ENCODE peak calls at places on chromosomes 13 and 19, in seven cellular contexts. W is COR-L47; N is RPMI8226; Q is NCI-H69; V is mucosa of gallbladder; Z is kidney tubule cell; A is activated CD4-positive, alpha-beta T cell treated with anti-CD3 and anti-CD28 coated beads, Interleukin-2, amount 50 U/mL, for 24 hours. S is an unnamed sample.

GRCh38 chr13:113655358-113656014 is 2.5 kb downstream of the ATP4B start:
- DNase-seq in W (no peak), N (no peak), Q (no peak), V (no peak), Z (peak; percentile 2), A (no peak), S (peak; percentile 28)

GRCh38 chr13:51895906-51896888 is 34.4 kb downstream of the CCDC70 start:
- DNase-seq in W (peak; percentile 35), N (peak; percentile 50), Q (peak; percentile 47), V (peak; percentile 27), Z (peak; percentile 58), A (peak; percentile 19), S (peak; percentile 75)

GRCh38 chr13:93307166-93307565 is 80.6 kb downstream of the GPC6 start:
- DNase-seq in W (no peak), N (no peak), Q (no peak), V (no peak), Z (no peak), A (no peak), S (no peak)

GRCh38 chr19:56671613-56671994 is at the start of gene ZNF835:
- DNase-seq in W (no peak), N (peak; percentile 61), Q (no peak), V (peak; percentile 96), Z (peak; percentile 80), A (peak; percentile 78), S (no peak)

GRCh38 chr19:35381318-35381717 is 10.4 kb downstream of the GPR42 start:
- DNase-seq in W (no peak), N (no peak), Q (no peak), V (no peak), Z (no peak), A (no peak), S (no peak)

GRCh38 chr19:16324384-16325160 is at the start of gene KLF2:
- DNase-seq in W (peak; percentile 28), N (peak; percentile 96), Q (peak; percentile 80), V (peak; percentile 95), Z (peak; percentile 79), A (peak; percentile 75), S (peak; percentile 84)

GRCh38 chr19:49339364-49340068 is 4.3 kb downstream of the CD37 start:
- DNase-seq in W (no peak), N (no peak), Q (peak; percentile 51), V (peak; percentile 90), Z (peak; percentile 77), A (no peak), S (peak; percentile 93)

GRCh38 chr13:67094952-67095351 is 135.2 kb downstream of the PCDH9 start:
- DNase-seq in W (no peak), N (no peak), Q (no peak), V (no peak), Z (peak; percentile 16), A (no peak), S (no peak)

GRCh38 chr19:535017-535835 is 3.7 kb downstream of the CDC34 start:
- DNase-seq in W (no peak), N (no peak), Q (no peak), V (no peak), Z (peak; percentile 94), A (no peak), S (no peak)

GRCh38 chr19:17194608-17195007 is 20.5 kb upstream of the USE1 start:
- DNase-seq in W (no peak), N (no peak), Q (no peak), V (no peak), Z (no peak), A (no peak), S (no peak)

GRCh38 chr13:82364525-82364924 is 1517.7 kb downstream of the SLITRK1 start:
- DNase-seq in W (no peak), N (no peak), Q (no peak), V (no peak), Z (no peak), A (no peak), S (no peak)

GRCh38 chr13:31441804-31442487 is 242.2 kb downstream of the B3GLCT start:
- DNase-seq in W (no peak), N (no peak), Q (peak; percentile 3), V (no peak), Z (no peak), A (no peak), S (no peak)

GRCh38 chr19:30293051-30293785 is 79.0 kb upstream of the ZNF536 start:
- DNase-seq in W (no peak), N (no peak), Q (no peak), V (no peak), Z (no peak), A (no peak), S (no peak)

GRCh38 chr13:75628811-75629210 is 7.3 kb upstream of the LMO7 start:
- DNase-seq in W (no peak), N (no peak), Q (peak; percentile 2), V (no peak), Z (no peak), A (no peak), S (no peak)

GRCh38 chr13:48686810-48687209 is 33.1 kb downstream of the CYSLTR2 start:
- DNase-seq in W (no peak), N (no peak), Q (no peak), V (no peak), Z (no peak), A (no peak), S (no peak)

GRCh38 chr13:48804836-48805601 is 151.3 kb downstream of the CYSLTR2 start:
- DNase-seq in W (no peak), N (no peak), Q (no peak), V (no peak), Z (peak; percentile 92), A (peak; percentile 44), S (no peak)

GRCh38 chr19:58330458-58330857 is 3.7 kb downstream of the ZSCAN22 start:
- DNase-seq in W (no peak), N (no peak), Q (no peak), V (no peak), Z (peak; percentile 46), A (no peak), S (no peak)

GRCh38 chr13:113902536-113902935 is 38.7 kb upstream of the GAS6 start:
- DNase-seq in W (no peak), N (no peak), Q (no peak), V (no peak), Z (no peak), A (no peak), S (no peak)

GRCh38 chr13:92838786-92839185 is 387.8 kb upstream of the GPC6 start:
- DNase-seq in W (no peak), N (peak; percentile 15), Q (no peak), V (no peak), Z (peak; percentile 97), A (no peak), S (no peak)

GRCh38 chr13:103299079-103299478 is 232.9 kb upstream of the SLC10A2 start:
- DNase-seq in W (peak; percentile 13), N (no peak), Q (peak; percentile 71), V (no peak), Z (no peak), A (no peak), S (peak; percentile 45)

GRCh38 chr13:24270639-24271131 is 38.7 kb upstream of the C1QTNF9 start:
- DNase-seq in W (no peak), N (peak; percentile 48), Q (no peak), V (peak; percentile 67), Z (peak; percentile 71), A (peak; percentile 41), S (peak; percentile 51)

GRCh38 chr19:54469496-54469934 is 3.6 kb downstream of the CDC42EP5 start:
- DNase-seq in W (no peak), N (no peak), Q (peak; percentile 57), V (no peak), Z (peak; percentile 54), A (no peak), S (no peak)

GRCh38 chr19:55212447-55212846 is 3.1 kb upstream of the PTPRH start:
- DNase-seq in W (no peak), N (peak; percentile 69), Q (peak; percentile 51), V (no peak), Z (peak; percentile 22), A (peak; percentile 25), S (peak; percentile 90)

GRCh38 chr13:110330491-110331001 is 23.5 kb downstream of the COL4A2 start:
- DNase-seq in W (no peak), N (no peak), Q (no peak), V (no peak), Z (peak; percentile 80), A (no peak), S (no peak)

GRCh38 chr19:13022859-13023636 is 27.8 kb downstream of the NFIX start:
- DNase-seq in W (peak; percentile 84), N (peak; percentile 93), Q (peak; percentile 91), V (peak; percentile 74), Z (peak; percentile 64), A (no peak), S (no peak)

GRCh38 chr13:45365558-45365885 is 24.5 kb upstream of the TPT1 start:
- DNase-seq in W (no peak), N (no peak), Q (no peak), V (no peak), Z (no peak), A (no peak), S (no peak)

GRCh38 chr19:6723738-6724137 is 3.3 kb upstream of the C3 start:
- DNase-seq in W (no peak), N (peak; percentile 45), Q (no peak), V (no peak), Z (peak; percentile 21), A (no peak), S (no peak)

GRCh38 chr19:42143341-42144234 is 11.3 kb upstream of the POU2F2 start:
- DNase-seq in W (no peak), N (peak; percentile 16), Q (no peak), V (peak; percentile 28), Z (peak; percentile 13), A (no peak), S (no peak)

GRCh38 chr13:46389985-46390384 is 2.9 kb upstream of the RUBCNL start:
- DNase-seq in W (no peak), N (peak; percentile 85), Q (no peak), V (no peak), Z (peak; percentile 70), A (no peak), S (no peak)

GRCh38 chr13:98202026-98202425 is 25.0 kb upstream of the RNF113B start:
- DNase-seq in W (no peak), N (no peak), Q (peak; percentile 63), V (no peak), Z (no peak), A (no peak), S (peak; percentile 7)

GRCh38 chr19:58170860-58171259 is 12.0 kb upstream of the ZNF274 start:
- DNase-seq in W (no peak), N (no peak), Q (no peak), V (no peak), Z (peak; percentile 27), A (no peak), S (no peak)

GRCh38 chr19:33778089-33778791 is 18.4 kb upstream of the KCTD15 start:
- DNase-seq in W (peak; percentile 68), N (peak; percentile 83), Q (peak; percentile 87), V (peak; percentile 82), Z (peak; percentile 80), A (peak; percentile 82), S (peak; percentile 92)

GRCh38 chr19:28242317-28242927 is 970.5 kb downstream of the UQCRFS1 start:
- DNase-seq in W (no peak), N (peak; percentile 55), Q (peak; percentile 3), V (no peak), Z (peak; percentile 45), A (no peak), S (peak; percentile 25)

GRCh38 chr13:28136916-28137315 is 1.4 kb upstream of the PAN3 start:
- DNase-seq in W (no peak), N (peak; percentile 19), Q (no peak), V (no peak), Z (peak; percentile 17), A (peak; percentile 7), S (no peak)

GRCh38 chr19:6801397-6802086 is 29.0 kb downstream of the VAV1 start:
- DNase-seq in W (no peak), N (peak; percentile 93), Q (no peak), V (peak; percentile 70), Z (peak; percentile 51), A (peak; percentile 76), S (no peak)

GRCh38 chr13:78398743-78399410 is 204.5 kb downstream of the POU4F1 start:
- DNase-seq in W (no peak), N (no peak), Q (no peak), V (no peak), Z (no peak), A (no peak), S (no peak)

GRCh38 chr13:99969934-99970760 is 1.4 kb downstream of the ZIC5 start:
- DNase-seq in W (peak; percentile 80), N (no peak), Q (peak; percentile 88), V (no peak), Z (peak; percentile 38), A (no peak), S (peak; percentile 78)

GRCh38 chr13:59346861-59347470 is 816.8 kb downstream of the DIAPH3 start:
- DNase-seq in W (no peak), N (no peak), Q (no peak), V (no peak), Z (no peak), A (no peak), S (no peak)